ENCODE peak calls at places on chromosomes 12 and 14, in eight cellular contexts. One of them, this sample, is unnamed.

GRCh38 chr12:75908961-75909699 is 122.4 kb downstream of the PHLDA1 start:
- DNase-seq in stimulated activated CD4-positive, alpha-beta T cell treated with anti-CD3 and anti-CD28 coated beads, Interleukin-1b, Interleukin-23, amount 100 ng/mL, for 4 hours: no peak
- DNase-seq in RWPE1: peak
- DNase-seq in fibroblast of the aortic adventitia: peak
- DNase-seq in NCI-H510A: peak
- DNase-seq in GDM1: no peak
- DNase-seq in GM23338: no peak
- DNase-seq in RCC 7860: no peak
- DNase-seq in this sample: no peak

GRCh38 chr12:30438526-30439120 is 257.0 kb downstream of the IPO8 start:
- DNase-seq in stimulated activated CD4-positive, alpha-beta T cell treated with anti-CD3 and anti-CD28 coated beads, Interleukin-1b, Interleukin-23, amount 100 ng/mL, for 4 hours: no peak
- DNase-seq in RWPE1: no peak
- DNase-seq in fibroblast of the aortic adventitia: peak
- DNase-seq in NCI-H510A: no peak
- DNase-seq in GDM1: no peak
- DNase-seq in GM23338: no peak
- DNase-seq in RCC 7860: no peak
- DNase-seq in this sample: no peak

GRCh38 chr12:3042394-3042793 is 34.8 kb upstream of the TSPAN9 start:
- DNase-seq in stimulated activated CD4-positive, alpha-beta T cell treated with anti-CD3 and anti-CD28 coated beads, Interleukin-1b, Interleukin-23, amount 100 ng/mL, for 4 hours: no peak
- DNase-seq in RWPE1: no peak
- DNase-seq in fibroblast of the aortic adventitia: no peak
- DNase-seq in NCI-H510A: no peak
- DNase-seq in GDM1: no peak
- DNase-seq in GM23338: no peak
- DNase-seq in RCC 7860: no peak
- DNase-seq in this sample: peak

GRCh38 chr14:92928258-92928629 is 5.3 kb downstream of the CHGA start:
- DNase-seq in stimulated activated CD4-positive, alpha-beta T cell treated with anti-CD3 and anti-CD28 coated beads, Interleukin-1b, Interleukin-23, amount 100 ng/mL, for 4 hours: no peak
- DNase-seq in RWPE1: no peak
- DNase-seq in fibroblast of the aortic adventitia: no peak
- DNase-seq in NCI-H510A: no peak
- DNase-seq in GDM1: no peak
- DNase-seq in GM23338: no peak
- DNase-seq in RCC 7860: no peak
- DNase-seq in this sample: no peak

GRCh38 chr12:31029916-31030562 is 43.6 kb upstream of the DDX11 start:
- DNase-seq in stimulated activated CD4-positive, alpha-beta T cell treated with anti-CD3 and anti-CD28 coated beads, Interleukin-1b, Interleukin-23, amount 100 ng/mL, for 4 hours: no peak
- DNase-seq in RWPE1: no peak
- DNase-seq in fibroblast of the aortic adventitia: no peak
- DNase-seq in NCI-H510A: no peak
- DNase-seq in GDM1: peak
- DNase-seq in GM23338: no peak
- DNase-seq in RCC 7860: no peak
- DNase-seq in this sample: peak

GRCh38 chr12:49055978-49056754 is 4.4 kb downstream of the KMT2D start:
- DNase-seq in stimulated activated CD4-positive, alpha-beta T cell treated with anti-CD3 and anti-CD28 coated beads, Interleukin-1b, Interleukin-23, amount 100 ng/mL, for 4 hours: no peak
- DNase-seq in RWPE1: peak
- DNase-seq in fibroblast of the aortic adventitia: peak
- DNase-seq in NCI-H510A: peak
- DNase-seq in GDM1: peak
- DNase-seq in GM23338: peak
- DNase-seq in RCC 7860: peak
- DNase-seq in this sample: peak

GRCh38 chr14:72061718-72062117 is 129.5 kb downstream of the RGS6 start:
- DNase-seq in stimulated activated CD4-positive, alpha-beta T cell treated with anti-CD3 and anti-CD28 coated beads, Interleukin-1b, Interleukin-23, amount 100 ng/mL, for 4 hours: no peak
- DNase-seq in RWPE1: no peak
- DNase-seq in fibroblast of the aortic adventitia: no peak
- DNase-seq in NCI-H510A: no peak
- DNase-seq in GDM1: no peak
- DNase-seq in GM23338: no peak
- DNase-seq in RCC 7860: no peak
- DNase-seq in this sample: no peak

GRCh38 chr14:39488600-39488999 is 56.4 kb upstream of the FBXO33 start:
- DNase-seq in stimulated activated CD4-positive, alpha-beta T cell treated with anti-CD3 and anti-CD28 coated beads, Interleukin-1b, Interleukin-23, amount 100 ng/mL, for 4 hours: no peak
- DNase-seq in RWPE1: no peak
- DNase-seq in fibroblast of the aortic adventitia: peak
- DNase-seq in NCI-H510A: no peak
- DNase-seq in GDM1: no peak
- DNase-seq in GM23338: peak
- DNase-seq in RCC 7860: no peak
- DNase-seq in this sample: no peak

GRCh38 chr12:71201136-71201679 is 43.4 kb upstream of the TSPAN8 start:
- DNase-seq in stimulated activated CD4-positive, alpha-beta T cell treated with anti-CD3 and anti-CD28 coated beads, Interleukin-1b, Interleukin-23, amount 100 ng/mL, for 4 hours: no peak
- DNase-seq in RWPE1: no peak
- DNase-seq in fibroblast of the aortic adventitia: no peak
- DNase-seq in NCI-H510A: no peak
- DNase-seq in GDM1: no peak
- DNase-seq in GM23338: no peak
- DNase-seq in RCC 7860: no peak
- DNase-seq in this sample: no peak

GRCh38 chr12:112564160-112564559 is 145.4 kb downstream of the PTPN11 start:
- DNase-seq in stimulated activated CD4-positive, alpha-beta T cell treated with anti-CD3 and anti-CD28 coated beads, Interleukin-1b, Interleukin-23, amount 100 ng/mL, for 4 hours: no peak
- DNase-seq in RWPE1: no peak
- DNase-seq in fibroblast of the aortic adventitia: no peak
- DNase-seq in NCI-H510A: no peak
- DNase-seq in GDM1: no peak
- DNase-seq in GM23338: peak
- DNase-seq in RCC 7860: no peak
- DNase-seq in this sample: no peak

GRCh38 chr14:46653031-46653775 is 1.6 kb upstream of the RPL10L start:
- DNase-seq in stimulated activated CD4-positive, alpha-beta T cell treated with anti-CD3 and anti-CD28 coated beads, Interleukin-1b, Interleukin-23, amount 100 ng/mL, for 4 hours: no peak
- DNase-seq in RWPE1: no peak
- DNase-seq in fibroblast of the aortic adventitia: no peak
- DNase-seq in NCI-H510A: no peak
- DNase-seq in GDM1: no peak
- DNase-seq in GM23338: no peak
- DNase-seq in RCC 7860: no peak
- DNase-seq in this sample: peak

GRCh38 chr12:5520831-5521230 is 88.9 kb downstream of the NTF3 start:
- DNase-seq in stimulated activated CD4-positive, alpha-beta T cell treated with anti-CD3 and anti-CD28 coated beads, Interleukin-1b, Interleukin-23, amount 100 ng/mL, for 4 hours: no peak
- DNase-seq in RWPE1: no peak
- DNase-seq in fibroblast of the aortic adventitia: no peak
- DNase-seq in NCI-H510A: no peak
- DNase-seq in GDM1: no peak
- DNase-seq in GM23338: no peak
- DNase-seq in RCC 7860: no peak
- DNase-seq in this sample: no peak

This sample was measured in MV-4-11.